ENCODE peak calls at places on chromosomes 4 and X, in five cellular contexts. Y is mesenchymal stem cell, W is H1, S is H9, V is neuronal stem cell. N is an unnamed sample.

GRCh38 chr4:58649236-58649635 is 1539.1 kb upstream of the IGFBP7 start:
- DNase-seq in S (no peak), V (no peak), W (no peak), Y (no peak), N (no peak)

GRCh38 chr4:6392407-6392806 is 80.0 kb downstream of the PPP2R2C start:
- DNase-seq in Y (no peak), W (no peak), V (no peak), S (no peak), N (no peak)

GRCh38 chrX:43655151-43655676 is 885 bp upstream of the MAOA start:
- DNase-seq in S (peak; percentile 54), Y (peak; percentile 72), V (no peak), W (peak; percentile 51), N (peak; percentile 48)

GRCh38 chr4:107689912-107690587 is 30.0 kb downstream of the PAPSS1 start:
- DNase-seq in V (no peak), S (no peak), W (no peak), Y (peak; percentile 80), N (peak; percentile 36)

GRCh38 chr4:149521611-149522010 is 294.0 kb downstream of the IQCM start:
- DNase-seq in W (no peak), Y (no peak), V (peak; percentile 2), S (no peak), N (no peak)

GRCh38 chr4:121217385-121217784 is 53.3 kb upstream of the TNIP3 start:
- DNase-seq in V (no peak), W (no peak), Y (peak; percentile 69), S (no peak), N (peak; percentile 83)

GRCh38 chrX:142977128-142977914 is 48.4 kb upstream of the SPANXN4 start:
- DNase-seq in V (no peak), W (no peak), S (no peak), Y (no peak), N (no peak)

GRCh38 chrX:152904151-152905080 is 6.5 kb downstream of the ZNF185 start:
- DNase-seq in Y (peak; percentile 74), S (peak; percentile 70), W (peak; percentile 77), V (peak; percentile 26), N (peak; percentile 25)

GRCh38 chrX:39645059-39645895 is 452.5 kb downstream of the BCOR start:
- DNase-seq in W (no peak), S (no peak), V (no peak), Y (peak; percentile 84), N (peak; percentile 49)

GRCh38 chr4:101345271-101345595 is 2.1 kb downstream of the PPP3CA start:
- DNase-seq in Y (no peak), S (no peak), V (no peak), W (no peak), N (no peak)

GRCh38 chrX:45771114-45771513 is 570.4 kb upstream of the DIPK2B start:
- DNase-seq in S (no peak), W (no peak), Y (peak; percentile 94), V (no peak), N (peak; percentile 67)

GRCh38 chr4:145580906-145581305 is 38.3 kb upstream of the MMAA start:
- DNase-seq in S (no peak), Y (no peak), W (no peak), V (no peak), N (no peak)

GRCh38 chr4:106266201-106266600 is 49.8 kb downstream of the TBCK start:
- DNase-seq in V (no peak), S (no peak), Y (peak; percentile 70), W (no peak), N (peak; percentile 3)

GRCh38 chr4:15410750-15411149 is 17.1 kb upstream of the C1QTNF7 start:
- DNase-seq in W (no peak), V (no peak), Y (peak; percentile 79), S (no peak), N (no peak)

GRCh38 chrX:14920196-14920595 is 47.0 kb downstream of the MOSPD2 start:
- DNase-seq in S (no peak), W (no peak), V (no peak), Y (no peak), N (peak; percentile 39)

GRCh38 chrX:63754141-63754859 is 30.7 kb downstream of the ARHGEF9 start:
- DNase-seq in W (no peak), S (peak; percentile 22), V (no peak), Y (peak; percentile 63), N (peak; percentile 43)

GRCh38 chr4:144355809-144356757 is 215.6 kb upstream of the GYPA start:
- DNase-seq in S (peak; percentile 39), W (no peak), Y (peak; percentile 94), V (peak; percentile 80), N (peak; percentile 55)

GRCh38 chr4:1509366-1509765 is 103.1 kb upstream of the NKX1-1 start:
- DNase-seq in V (no peak), W (no peak), Y (no peak), S (no peak), N (no peak)

GRCh38 chrX:127138218-127138617 is 318.7 kb downstream of the PRR32 start:
- DNase-seq in S (no peak), V (no peak), Y (no peak), W (no peak), N (no peak)

GRCh38 chr4:146212781-146213180 is 1.6 kb upstream of the REELD1 start:
- DNase-seq in V (no peak), S (no peak), Y (no peak), W (no peak), N (no peak)

GRCh38 chrX:131745942-131746489 is 202.1 kb downstream of the OR13H1 start:
- DNase-seq in S (no peak), W (no peak), Y (no peak), V (no peak), N (no peak)

GRCh38 chr4:140884431-140885058 is 128.4 kb upstream of the TBC1D9 start:
- DNase-seq in V (peak; percentile 54), W (peak; percentile 57), Y (peak; percentile 64), S (peak; percentile 80), N (peak; percentile 35)

GRCh38 chr4:65089666-65090065 is 580.6 kb downstream of the EPHA5 start:
- DNase-seq in V (no peak), Y (peak; percentile 22), S (no peak), W (no peak), N (no peak)

GRCh38 chrX:21373637-21374162 is 518 bp upstream of the CNKSR2 start:
- DNase-seq in W (no peak), V (no peak), S (peak; percentile 28), Y (no peak), N (peak; percentile 28)

GRCh38 chrX:10011261-10011931 is 44.2 kb downstream of the CLDN34 start:
- DNase-seq in Y (peak; percentile 73), W (no peak), V (no peak), S (no peak), N (no peak)
- H2BK12ac ChIP-seq in Y (peak overlapping the region; percentile 76), W (no peak overlapping the region), V (no peak overlapping the region), S (no peak overlapping the region), N (no peak overlapping the region)

GRCh38 chr4:87500107-87500462 is 29.1 kb downstream of the SPARCL1 start:
- DNase-seq in W (no peak), Y (no peak), S (no peak), V (no peak), N (no peak)

GRCh38 chr4:87497141-87497540 is 32.0 kb downstream of the SPARCL1 start:
- DNase-seq in S (no peak), W (peak; percentile 68), Y (no peak), V (no peak), N (peak; percentile 9)

GRCh38 chr4:87499415-87500106 is 29.6 kb downstream of the SPARCL1 start:
- DNase-seq in W (no peak), S (no peak), V (no peak), Y (no peak), N (no peak)

GRCh38 chr4:87497586-87497985 is 31.6 kb downstream of the SPARCL1 start:
- DNase-seq in V (no peak), S (no peak), Y (no peak), W (no peak), N (no peak)

DNA sequence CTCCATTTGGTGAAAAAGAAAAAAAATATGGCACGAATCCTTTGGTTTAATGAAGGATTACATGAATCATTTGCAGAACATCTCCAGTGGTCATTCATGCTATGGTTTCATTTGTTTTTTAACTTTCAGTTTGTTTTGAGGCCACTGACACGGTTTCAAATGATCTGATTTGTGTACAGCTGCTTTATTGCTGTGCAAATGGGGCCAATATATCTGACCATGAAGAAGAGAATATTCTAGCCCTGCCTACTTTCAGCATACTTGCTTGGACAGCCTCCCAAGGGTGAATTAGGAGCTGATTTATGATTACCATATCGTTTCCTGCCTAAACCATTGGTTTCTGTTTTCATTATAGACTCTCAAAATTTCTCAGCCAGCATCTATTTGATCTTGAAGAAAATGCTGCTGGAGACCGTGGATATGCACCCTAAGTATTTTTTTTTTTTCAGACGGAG is 30.7 kb downstream of the SPARCL1 start:
- DNase-seq in W (no peak), V (no peak), Y (peak; percentile 45), S (no peak), N (no peak)
- H2BK12ac ChIP-seq in W (no peak overlapping the region), V (no peak overlapping the region), Y (no peak overlapping the region), S (no peak overlapping the region), N (no peak overlapping the region)

GRCh38 chrX:118521435-118521834 is 25.8 kb downstream of the DOCK11 start:
- DNase-seq in Y (peak; percentile 68), S (no peak), V (no peak), W (no peak), N (peak; percentile 63)

GRCh38 chrX:118520206-118520857 is 24.7 kb downstream of the DOCK11 start:
- DNase-seq in W (no peak), Y (peak; percentile 63), S (no peak), V (no peak), N (no peak)

GRCh38 chrX:118522230-118522926 is 26.8 kb downstream of the DOCK11 start:
- DNase-seq in W (no peak), V (no peak), Y (no peak), S (no peak), N (peak; percentile 14)

GRCh38 chrX:118519411-118520205 is 24.0 kb downstream of the DOCK11 start:
- DNase-seq in V (no peak), S (no peak), Y (peak; percentile 55), W (no peak), N (no peak)

DNA sequence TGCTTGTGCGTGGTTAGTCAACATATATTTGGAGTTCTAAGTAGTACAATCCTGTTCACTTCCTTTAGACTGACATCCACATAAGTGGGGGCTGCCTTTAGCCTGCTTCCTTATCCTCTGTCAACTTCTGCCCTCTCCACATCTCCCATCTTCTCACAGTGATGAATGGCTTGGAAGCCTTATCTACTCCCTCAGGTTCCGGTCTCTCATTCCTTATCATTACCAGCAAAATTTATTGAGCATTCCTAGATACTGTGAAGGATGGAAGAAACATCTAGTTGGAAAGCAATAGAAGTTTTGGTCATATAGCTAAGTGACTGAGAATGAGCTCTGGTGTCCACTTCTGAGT is 25.2 kb downstream of the DOCK11 start:
- DNase-seq in W (no peak), Y (no peak), V (no peak), S (no peak), N (no peak)
- H2BK12ac ChIP-seq in W (no peak overlapping the region), Y (no peak overlapping the region), V (no peak overlapping the region), S (no peak overlapping the region), N (no peak overlapping the region)

DNA sequence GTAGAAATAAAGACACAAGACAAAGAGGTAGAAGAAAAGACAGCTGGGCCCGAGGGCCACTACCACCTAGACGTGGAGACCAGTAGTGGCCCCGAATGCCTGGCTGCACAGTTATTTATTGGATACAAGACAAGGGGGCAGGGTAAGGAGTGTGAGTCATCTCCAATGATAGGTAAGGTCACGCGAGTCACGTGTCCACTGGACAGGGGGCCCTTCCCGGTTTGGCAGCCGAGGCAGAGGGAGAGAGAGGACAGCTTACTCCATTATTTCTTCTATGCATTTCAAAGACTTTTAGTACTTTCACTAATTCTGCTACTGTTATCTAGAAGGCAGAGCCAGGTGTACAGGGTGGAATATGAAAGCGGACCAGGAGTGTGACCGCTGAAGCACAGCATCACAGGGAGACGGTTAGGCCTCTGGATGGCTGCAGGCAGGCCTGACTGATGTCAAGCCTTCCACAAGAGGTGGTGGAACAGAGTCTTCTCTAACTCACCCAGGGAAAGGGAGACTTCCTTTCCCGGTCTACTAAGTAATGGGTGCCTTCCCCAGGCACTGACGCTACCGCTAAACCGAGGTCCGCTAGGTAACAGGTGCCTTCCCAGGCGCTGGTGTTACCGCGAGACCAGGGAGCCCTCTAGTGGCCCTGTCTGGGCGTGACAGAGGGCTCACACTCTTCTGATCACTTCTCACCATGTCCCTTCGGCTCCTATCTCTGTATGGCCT is 44.9 kb downstream of the ZBTB49 start:
- DNase-seq in V (peak; percentile 11), Y (peak; percentile 58), W (peak; percentile 79), S (peak; percentile 81), N (peak; percentile 68)
- H2BK12ac ChIP-seq in V (no peak overlapping the region), Y (no peak overlapping the region), W (no peak overlapping the region), S (no peak overlapping the region), N (no peak overlapping the region)

N was measured in trophoblast cell.